ENCODE peak calls at places on chromosomes 6 and 20, in nine cellular contexts. G is heart left ventricle, O is endothelial cell, D is NCI-H82, Z is GM23338, X is mesendoderm, S is astrocyte of the spinal cord, M is NCI-H69, J is GM23248. K is an unnamed sample.

GRCh38 chr6:134636221-134636830 is 313.6 kb downstream of the ALDH8A1 start:
- DNase-seq in G (no peak), O (no peak), D (peak), Z (no peak), X (no peak), S (no peak), M (peak), J (no peak), K (no peak)

GRCh38 chr6:45445749-45446454 is 68.2 kb upstream of the SUPT3H start:
- DNase-seq in G (peak), O (peak), D (no peak), Z (peak), X (peak), S (peak), M (peak), J (peak), K (no peak)

GRCh38 chr20:32285621-32286334 is 8.3 kb downstream of the KIF3B start:
- DNase-seq in G (no peak), O (no peak), D (no peak), Z (no peak), X (no peak), S (no peak), M (peak), J (peak), K (no peak)

GRCh38 chr20:57244221-57244585 is 22.2 kb downstream of the BMP7 start:
- DNase-seq in G (no peak), O (no peak), D (no peak), Z (no peak), X (no peak), S (no peak), M (peak), J (peak), K (no peak)

GRCh38 chr20:40279390-40279789 is 409.6 kb downstream of the MAFB start:
- DNase-seq in G (peak), O (no peak), D (peak), Z (no peak), X (peak), S (peak), M (peak), J (peak), K (no peak)

GRCh38 chr6:169556238-169556637 is 145.6 kb downstream of the WDR27 start:
- DNase-seq in G (no peak), O (no peak), D (no peak), Z (no peak), X (no peak), S (peak), M (no peak), J (peak), K (no peak)

GRCh38 chr6:5175195-5175594 is 85.6 kb downstream of the LYRM4 start:
- DNase-seq in G (no peak), O (peak), D (peak), Z (peak), X (peak), S (no peak), M (peak), J (peak), K (peak)

GRCh38 chr20:58692579-58693225 is at the start of gene NPEPL1:
- DNase-seq in G (peak), O (peak), D (peak), Z (peak), X (peak), S (peak), M (peak), J (peak), K (no peak)

GRCh38 chr6:84027340-84028183 is 6.0 kb upstream of the MRAP2 start:
- DNase-seq in G (peak), O (no peak), D (no peak), Z (no peak), X (no peak), S (peak), M (peak), J (peak), K (no peak)

GRCh38 chr6:31882344-31882743 is 3.5 kb upstream of the SLC44A4 start:
- DNase-seq in G (no peak), O (no peak), D (peak), Z (no peak), X (no peak), S (no peak), M (peak), J (peak), K (no peak)

GRCh38 chr6:56799966-56800365 is 154.9 kb upstream of the BEND6 start:
- DNase-seq in G (no peak), O (no peak), D (no peak), Z (no peak), X (no peak), S (no peak), M (no peak), J (no peak), K (no peak)

GRCh38 chr20:17646901-17647301 is 35.1 kb downstream of the RRBP1 start:
- DNase-seq in G (no peak), O (no peak), D (peak), Z (no peak), X (no peak), S (no peak), M (peak), J (no peak), K (no peak)

GRCh38 chr20:57547250-57547649 is 13.7 kb upstream of the PCK1 start:
- DNase-seq in G (no peak), O (no peak), D (no peak), Z (no peak), X (no peak), S (no peak), M (peak), J (peak), K (no peak)

GRCh38 chr6:113184291-113184690 is 672.9 kb upstream of the MARCKS start:
- DNase-seq in G (no peak), O (no peak), D (peak), Z (no peak), X (no peak), S (peak), M (no peak), J (peak), K (no peak)

GRCh38 chr6:13531956-13532355 is 42.4 kb upstream of the SIRT5 start:
- DNase-seq in G (no peak), O (no peak), D (peak), Z (peak), X (peak), S (no peak), M (no peak), J (no peak), K (no peak)

GRCh38 chr6:31227143-31227542 is 44.7 kb downstream of the HLA-C start:
- DNase-seq in G (no peak), O (no peak), D (no peak), Z (no peak), X (no peak), S (no peak), M (no peak), J (no peak), K (no peak)

GRCh38 chr20:18005990-18006364 is 37.2 kb downstream of the MGME1 start:
- DNase-seq in G (no peak), O (no peak), D (no peak), Z (no peak), X (no peak), S (peak), M (no peak), J (no peak), K (no peak)

GRCh38 chr6:119022796-119023195 is 55.7 kb downstream of the FAM184A start:
- DNase-seq in G (no peak), O (no peak), D (no peak), Z (no peak), X (no peak), S (no peak), M (no peak), J (no peak), K (no peak)

GRCh38 chr20:42270539-42270938 is 652.4 kb upstream of the CHD6 start:
- DNase-seq in G (no peak), O (no peak), D (no peak), Z (no peak), X (no peak), S (no peak), M (no peak), J (no peak), K (no peak)

GRCh38 chr20:46696791-46697279 is 7.6 kb upstream of the TP53RK start:
- DNase-seq in G (no peak), O (no peak), D (no peak), Z (no peak), X (no peak), S (no peak), M (no peak), J (no peak), K (no peak)

GRCh38 chr6:81938014-81938761 is 185.7 kb upstream of the TENT5A start:
- DNase-seq in G (no peak), O (no peak), D (no peak), Z (no peak), X (peak), S (peak), M (peak), J (peak), K (no peak)

GRCh38 chr6:9540534-9541126 is 874.2 kb downstream of the TFAP2A start:
- DNase-seq in G (no peak), O (peak), D (peak), Z (peak), X (peak), S (peak), M (peak), J (peak), K (no peak)

GRCh38 chr6:90294008-90294511 is 2.6 kb downstream of the BACH2 start:
- DNase-seq in G (no peak), O (no peak), D (no peak), Z (no peak), X (no peak), S (no peak), M (no peak), J (no peak), K (no peak)

GRCh38 chr6:168302534-168302933 is 17.0 kb downstream of the DACT2 start:
- DNase-seq in G (no peak), O (no peak), D (no peak), Z (no peak), X (peak), S (no peak), M (no peak), J (no peak), K (no peak)

GRCh38 chr6:6405031-6405430 is 84.6 kb upstream of the F13A1 start:
- DNase-seq in G (no peak), O (no peak), D (no peak), Z (no peak), X (no peak), S (no peak), M (no peak), J (no peak), K (no peak)

GRCh38 chr6:87514831-87515230 is 42.1 kb downstream of the SLC35A1 start:
- DNase-seq in G (no peak), O (no peak), D (no peak), Z (no peak), X (no peak), S (no peak), M (no peak), J (no peak), K (no peak)

GRCh38 chr20:35560105-35560511 is 18.2 kb downstream of the ERGIC3 start:
- DNase-seq in G (no peak), O (no peak), D (no peak), Z (peak), X (peak), S (no peak), M (no peak), J (no peak), K (no peak)

GRCh38 chr6:41595166-41595565 is 43.1 kb upstream of the MDFI start:
- DNase-seq in G (no peak), O (no peak), D (no peak), Z (no peak), X (no peak), S (no peak), M (no peak), J (no peak), K (no peak)